ENCODE peak calls at places on chromosomes 13 and 19, in seven cellular contexts. One of them, this sample, is unnamed.

GRCh38 chr13:27053902-27054595 is 117.6 kb downstream of the USP12 start:
- DNase-seq in trophoblast cell: peak; percentile 33
- DNase-seq in mesenchymal stem cell: peak; percentile 70
- DNase-seq in IMR-90: peak; percentile 88
- DNase-seq in H1: no peak
- DNase-seq in mesendoderm: peak; percentile 56
- DNase-seq in H9: no peak
- DNase-seq in this sample: no peak

GRCh38 chr13:21579754-21580316 is 24.1 kb downstream of the MICU2 start:
- DNase-seq in H1: no peak
- DNase-seq in mesenchymal stem cell: no peak
- DNase-seq in H9: no peak
- DNase-seq in mesendoderm: no peak
- DNase-seq in IMR-90: no peak
- DNase-seq in trophoblast cell: no peak
- DNase-seq in this sample: no peak

GRCh38 chr19:53078668-53079067 is 24.6 kb downstream of the ZNF160 start:
- DNase-seq in H9: no peak
- DNase-seq in trophoblast cell: no peak
- DNase-seq in H1: no peak
- DNase-seq in mesenchymal stem cell: no peak
- DNase-seq in IMR-90: no peak
- DNase-seq in mesendoderm: no peak
- DNase-seq in this sample: no peak

GRCh38 chr13:68982961-68983619 is 1124.5 kb upstream of the ATXN8OS start:
- DNase-seq in H9: no peak
- DNase-seq in mesendoderm: no peak
- DNase-seq in IMR-90: no peak
- DNase-seq in trophoblast cell: no peak
- DNase-seq in H1: no peak
- DNase-seq in mesenchymal stem cell: no peak
- DNase-seq in this sample: no peak

GRCh38 chr13:89704040-89704439 is 1643.4 kb upstream of the MIR17HG start:
- DNase-seq in mesendoderm: no peak
- DNase-seq in IMR-90: no peak
- DNase-seq in H1: no peak
- DNase-seq in trophoblast cell: no peak
- DNase-seq in mesenchymal stem cell: no peak
- DNase-seq in H9: no peak
- DNase-seq in this sample: no peak

GRCh38 chr13:52053460-52053859 is 29.0 kb downstream of the UTP14C start:
- DNase-seq in mesendoderm: peak; percentile 47
- DNase-seq in IMR-90: no peak
- DNase-seq in trophoblast cell: peak; percentile 74
- DNase-seq in H1: no peak
- DNase-seq in H9: no peak
- DNase-seq in mesenchymal stem cell: peak; percentile 6
- DNase-seq in this sample: no peak

GRCh38 chr19:12757544-12758274 is 6.1 kb downstream of the BEST2 start:
- DNase-seq in mesendoderm: peak; percentile 89
- DNase-seq in H9: peak; percentile 95
- DNase-seq in mesenchymal stem cell: peak; percentile 77
- DNase-seq in H1: peak; percentile 83
- DNase-seq in trophoblast cell: peak; percentile 95
- DNase-seq in IMR-90: peak; percentile 61
- DNase-seq in this sample: peak; percentile 80

GRCh38 chr13:49071341-49071937 is 95.7 kb downstream of the FNDC3A start:
- DNase-seq in IMR-90: peak; percentile 32
- DNase-seq in H9: no peak
- DNase-seq in H1: no peak
- DNase-seq in trophoblast cell: no peak
- DNase-seq in mesendoderm: no peak
- DNase-seq in mesenchymal stem cell: no peak
- DNase-seq in this sample: no peak

GRCh38 chr13:48949566-48950506 is 25.9 kb upstream of the FNDC3A start:
- DNase-seq in trophoblast cell: peak; percentile 30
- DNase-seq in H9: no peak
- DNase-seq in mesendoderm: no peak
- DNase-seq in H1: no peak
- DNase-seq in mesenchymal stem cell: no peak
- DNase-seq in IMR-90: no peak
- DNase-seq in this sample: no peak

GRCh38 chr13:72431981-72432617 is 295.3 kb downstream of the MZT1 start:
- DNase-seq in H9: no peak
- DNase-seq in H1: no peak
- DNase-seq in mesenchymal stem cell: no peak
- DNase-seq in trophoblast cell: no peak
- DNase-seq in mesendoderm: peak; percentile 77
- DNase-seq in IMR-90: no peak
- DNase-seq in this sample: no peak

GRCh38 chr19:19062454-19063182 is 1.2 kb upstream of the SLC25A42 start:
- DNase-seq in trophoblast cell: peak; percentile 26
- DNase-seq in mesendoderm: peak; percentile 62
- DNase-seq in IMR-90: peak; percentile 63
- DNase-seq in mesenchymal stem cell: peak; percentile 40
- DNase-seq in H1: no peak
- DNase-seq in H9: no peak
- DNase-seq in this sample: no peak

GRCh38 chr19:3192684-3193083 is 7.0 kb downstream of the NCLN start:
- DNase-seq in mesendoderm: no peak
- DNase-seq in H1: no peak
- DNase-seq in mesenchymal stem cell: no peak
- DNase-seq in H9: no peak
- DNase-seq in trophoblast cell: no peak
- DNase-seq in IMR-90: no peak
- DNase-seq in this sample: no peak

GRCh38 chr19:676343-677105 is at the start of gene FSTL3:
- DNase-seq in H9: no peak
- DNase-seq in mesendoderm: no peak
- DNase-seq in mesenchymal stem cell: peak; percentile 27
- DNase-seq in H1: no peak
- DNase-seq in trophoblast cell: peak; percentile 45
- DNase-seq in IMR-90: no peak
- DNase-seq in this sample: no peak

GRCh38 chr19:1791879-1792278 is 20.2 kb downstream of the ATP8B3 start:
- DNase-seq in mesendoderm: no peak
- DNase-seq in mesenchymal stem cell: no peak
- DNase-seq in IMR-90: no peak
- DNase-seq in H1: no peak
- DNase-seq in H9: no peak
- DNase-seq in trophoblast cell: no peak
- DNase-seq in this sample: no peak

GRCh38 chr13:75771818-75772217 is 135.7 kb downstream of the LMO7 start:
- DNase-seq in H1: no peak
- DNase-seq in mesenchymal stem cell: peak; percentile 72
- DNase-seq in trophoblast cell: no peak
- DNase-seq in IMR-90: peak; percentile 91
- DNase-seq in H9: no peak
- DNase-seq in mesendoderm: no peak
- DNase-seq in this sample: no peak

GRCh38 chr19:5074830-5075394 is 106.0 kb downstream of the KDM4B start:
- DNase-seq in H9: no peak
- DNase-seq in mesendoderm: no peak
- DNase-seq in H1: no peak
- DNase-seq in trophoblast cell: no peak
- DNase-seq in IMR-90: no peak
- DNase-seq in mesenchymal stem cell: no peak
- DNase-seq in this sample: no peak

GRCh38 chr19:33520844-33521479 is 629 bp downstream of the PEPD start:
- DNase-seq in H9: no peak
- DNase-seq in trophoblast cell: no peak
- DNase-seq in mesendoderm: peak; percentile 23
- DNase-seq in mesenchymal stem cell: peak; percentile 2
- DNase-seq in H1: no peak
- DNase-seq in IMR-90: no peak
- DNase-seq in this sample: no peak

GRCh38 chr13:94115054-94115453 is 364.4 kb downstream of the DCT start:
- DNase-seq in mesendoderm: no peak
- DNase-seq in H1: no peak
- DNase-seq in mesenchymal stem cell: no peak
- DNase-seq in trophoblast cell: no peak
- DNase-seq in H9: no peak
- DNase-seq in IMR-90: no peak
- DNase-seq in this sample: no peak

GRCh38 chr13:106155411-106155810 is 380.1 kb downstream of the EFNB2 start:
- DNase-seq in mesendoderm: no peak
- DNase-seq in H1: no peak
- DNase-seq in H9: no peak
- DNase-seq in trophoblast cell: no peak
- DNase-seq in mesenchymal stem cell: peak; percentile 62
- DNase-seq in IMR-90: peak; percentile 79
- DNase-seq in this sample: no peak

GRCh38 chr19:14073925-14074838 is 1.6 kb downstream of the MISP3 start:
- DNase-seq in mesendoderm: no peak
- DNase-seq in trophoblast cell: no peak
- DNase-seq in H1: no peak
- DNase-seq in H9: no peak
- DNase-seq in IMR-90: peak; percentile 25
- DNase-seq in mesenchymal stem cell: peak; percentile 63
- DNase-seq in this sample: peak; percentile 33

GRCh38 chr13:53189162-53189561 is 160.5 kb downstream of the OLFM4 start:
- DNase-seq in IMR-90: no peak
- DNase-seq in mesendoderm: no peak
- DNase-seq in trophoblast cell: no peak
- DNase-seq in mesenchymal stem cell: no peak
- DNase-seq in H9: no peak
- DNase-seq in H1: no peak
- DNase-seq in this sample: no peak

GRCh38 chr19:4582112-4582553 is 22.6 kb upstream of the SEMA6B start:
- DNase-seq in mesendoderm: no peak
- DNase-seq in H1: no peak
- DNase-seq in H9: no peak
- DNase-seq in IMR-90: no peak
- DNase-seq in mesenchymal stem cell: no peak
- DNase-seq in trophoblast cell: no peak
- DNase-seq in this sample: no peak

GRCh38 chr13:67377919-67378318 is 147.8 kb upstream of the PCDH9 start:
- DNase-seq in H9: no peak
- DNase-seq in mesenchymal stem cell: no peak
- DNase-seq in mesendoderm: no peak
- DNase-seq in trophoblast cell: no peak
- DNase-seq in H1: no peak
- DNase-seq in IMR-90: no peak
- DNase-seq in this sample: no peak

DNA sequence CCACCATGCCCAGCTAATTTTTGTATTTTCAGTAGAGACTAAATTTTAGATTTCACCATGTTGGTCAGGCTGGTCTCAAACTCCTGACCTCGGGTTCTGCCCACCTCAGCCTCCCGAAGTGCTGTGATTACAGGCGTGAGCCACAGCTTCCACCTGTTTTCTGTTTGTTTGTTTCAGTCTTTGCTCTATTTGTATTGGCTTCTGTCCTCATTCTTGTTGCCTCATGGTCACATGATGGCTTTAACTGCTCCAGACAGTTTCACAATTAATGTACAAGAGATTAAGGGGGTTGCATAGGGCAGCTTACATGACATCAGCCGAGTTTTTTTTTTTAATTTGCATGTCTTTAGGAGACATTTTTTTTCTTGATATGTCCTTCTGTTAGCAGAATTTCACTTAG is 153.2 kb upstream of the PCDH9 start:
- DNase-seq in mesenchymal stem cell: peak; percentile 41
- DNase-seq in H1: no peak
- DNase-seq in IMR-90: peak; percentile 17
- DNase-seq in trophoblast cell: no peak
- DNase-seq in mesendoderm: no peak
- DNase-seq in H9: no peak
- DNase-seq in this sample: no peak
- H2AK5ac ChIP-seq in mesenchymal stem cell: no peak overlapping the region
- H2AK5ac ChIP-seq in H1: no peak overlapping the region
- H2AK5ac ChIP-seq in IMR-90: no peak overlapping the region
- H2AK5ac ChIP-seq in trophoblast cell: no peak overlapping the region
- H2AK5ac ChIP-seq in mesendoderm: no peak overlapping the region
- H2AK5ac ChIP-seq in H9: no peak overlapping the region
- H2AK5ac ChIP-seq in this sample: no peak overlapping the region

GRCh38 chr13:73551736-73552135 is 492.9 kb downstream of the KLF5 start:
- DNase-seq in trophoblast cell: no peak
- DNase-seq in H1: no peak
- DNase-seq in H9: no peak
- DNase-seq in IMR-90: no peak
- DNase-seq in mesenchymal stem cell: no peak
- DNase-seq in mesendoderm: no peak
- DNase-seq in this sample: no peak
- H2AK5ac ChIP-seq in trophoblast cell: no peak overlapping the region
- H2AK5ac ChIP-seq in H1: no peak overlapping the region
- H2AK5ac ChIP-seq in H9: no peak overlapping the region
- H2AK5ac ChIP-seq in IMR-90: no peak overlapping the region
- H2AK5ac ChIP-seq in mesenchymal stem cell: no peak overlapping the region
- H2AK5ac ChIP-seq in mesendoderm: no peak overlapping the region
- H2AK5ac ChIP-seq in this sample: no peak overlapping the region

DNA sequence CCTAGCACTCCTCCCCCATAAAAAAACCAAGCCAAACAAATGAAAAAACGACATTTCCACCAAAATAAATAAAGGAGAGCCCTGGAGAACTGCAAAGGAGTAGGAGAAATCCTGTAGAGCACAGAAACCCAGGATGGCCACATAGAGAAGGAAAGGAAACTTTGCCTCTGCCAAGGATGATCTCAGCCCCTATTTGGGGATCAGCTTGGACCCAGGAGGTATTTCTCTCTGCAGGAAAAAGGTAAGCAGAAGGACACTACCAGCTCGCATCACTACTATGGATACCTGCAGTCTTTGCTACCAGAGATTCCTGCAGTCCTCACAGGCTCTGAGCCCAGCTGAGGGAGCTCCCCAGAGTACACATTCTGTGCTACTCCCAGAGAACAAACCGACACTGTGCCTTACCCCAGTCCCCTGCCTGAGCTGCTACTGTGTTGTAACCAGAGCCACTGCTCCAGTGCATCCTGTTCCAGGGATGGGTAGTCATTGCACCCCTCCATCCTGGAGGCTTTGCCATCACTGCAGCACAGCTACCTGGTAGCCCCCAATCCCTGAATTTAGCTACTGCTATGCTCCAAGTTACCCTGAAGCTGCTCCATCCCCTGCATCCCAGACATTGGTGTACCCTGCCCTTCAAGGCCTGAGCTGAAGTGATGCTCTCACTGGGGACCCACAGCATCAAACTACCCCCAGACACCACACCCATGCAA is 41.7 kb downstream of the VWA8 start:
- DNase-seq in H9: no peak
- DNase-seq in mesendoderm: no peak
- DNase-seq in trophoblast cell: no peak
- DNase-seq in H1: no peak
- DNase-seq in mesenchymal stem cell: no peak
- DNase-seq in IMR-90: no peak
- DNase-seq in this sample: no peak
- H2AK5ac ChIP-seq in H9: no peak overlapping the region
- H2AK5ac ChIP-seq in mesendoderm: no peak overlapping the region
- H2AK5ac ChIP-seq in trophoblast cell: no peak overlapping the region
- H2AK5ac ChIP-seq in H1: peak overlapping the region; percentile 19
- H2AK5ac ChIP-seq in mesenchymal stem cell: no peak overlapping the region
- H2AK5ac ChIP-seq in IMR-90: peak overlapping the region; percentile 13
- H2AK5ac ChIP-seq in this sample: no peak overlapping the region

DNA sequence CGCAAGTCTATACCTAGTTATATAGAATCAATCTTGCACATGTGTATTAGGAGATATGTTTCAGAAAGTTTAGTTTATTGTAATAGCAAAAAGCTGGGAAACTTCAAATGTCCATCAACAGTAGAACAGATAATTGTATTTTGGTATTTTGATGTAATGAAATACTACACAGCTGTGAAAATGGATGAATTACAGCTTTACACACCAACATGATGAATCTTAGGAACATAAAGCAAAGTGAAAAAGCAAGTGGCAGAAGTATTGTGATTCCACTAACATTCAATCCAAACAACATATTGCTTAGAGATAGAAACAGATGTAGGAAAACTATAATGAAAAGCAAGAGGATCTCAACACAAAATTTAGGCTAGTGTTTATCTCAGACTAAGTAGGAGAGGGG is 72.5 kb downstream of the RUBCNL start:
- DNase-seq in mesendoderm: no peak
- DNase-seq in mesenchymal stem cell: no peak
- DNase-seq in H9: no peak
- DNase-seq in IMR-90: no peak
- DNase-seq in trophoblast cell: no peak
- DNase-seq in H1: no peak
- DNase-seq in this sample: no peak
- H2AK5ac ChIP-seq in mesendoderm: no peak overlapping the region
- H2AK5ac ChIP-seq in mesenchymal stem cell: no peak overlapping the region
- H2AK5ac ChIP-seq in H9: no peak overlapping the region
- H2AK5ac ChIP-seq in IMR-90: no peak overlapping the region
- H2AK5ac ChIP-seq in trophoblast cell: no peak overlapping the region
- H2AK5ac ChIP-seq in H1: no peak overlapping the region
- H2AK5ac ChIP-seq in this sample: no peak overlapping the region

This sample was measured in neuronal stem cell.